ENCODE peak calls at places on chromosomes 2 and 18, in five cellular contexts. E is A549, D is bronchial epithelial cell, J is fibroblast of pulmonary artery, A is EL. W is an unnamed sample.

GRCh38 chr2:48933824-48934223 is 178.3 kb upstream of the LHCGR start:
- DNase-seq in D (no peak), J (no peak), A (no peak), E (no peak), W (no peak)

GRCh38 chr2:197804758-197805597 is 585 bp downstream of the PLCL1 start:
- DNase-seq in J (peak), E (no peak), D (no peak), A (peak), W (peak)

GRCh38 chr2:239824866-239825704 is 200.1 kb downstream of the NDUFA10 start:
- DNase-seq in J (no peak), A (no peak), D (no peak), E (no peak), W (no peak)

GRCh38 chr18:63162271-63163014 is 157.1 kb downstream of the BCL2 start:
- DNase-seq in E (no peak), J (peak), A (peak), D (peak), W (no peak)

GRCh38 chr2:157182834-157183396 is 74.6 kb upstream of the GALNT5 start:
- DNase-seq in A (peak), E (peak), D (peak), J (peak), W (peak)

GRCh38 chr18:74529811-74530583 is 4.3 kb upstream of the CNDP1 start:
- DNase-seq in E (no peak), J (no peak), A (no peak), D (no peak), W (no peak)

GRCh38 chr2:37633838-37634237 is 37.6 kb downstream of the CDC42EP3 start:
- DNase-seq in A (no peak), D (no peak), J (no peak), E (no peak), W (no peak)

GRCh38 chr2:231666171-231667095 is 41.9 kb upstream of the PTMA start:
- DNase-seq in E (peak), D (peak), J (peak), A (peak), W (peak)

GRCh38 chr2:150916997-150917396 is 344.7 kb downstream of the RBM43 start:
- DNase-seq in J (peak), D (peak), E (no peak), A (peak), W (peak)

GRCh38 chr2:46917628-46918027 is 2.0 kb upstream of the MCFD2 start:
- DNase-seq in J (no peak), E (no peak), D (no peak), A (no peak), W (no peak)

GRCh38 chr2:69576895-69577294 is 66.6 kb downstream of the AAK1 start:
- DNase-seq in D (no peak), A (no peak), J (no peak), E (no peak), W (no peak)

GRCh38 chr18:74182335-74182734 is 34.0 kb downstream of the TIMM21 start:
- DNase-seq in J (no peak), E (no peak), A (no peak), D (no peak), W (no peak)

GRCh38 chr2:161004379-161004778 is 155.8 kb upstream of the TANK start:
- DNase-seq in J (peak), A (peak), D (peak), E (peak), W (peak)

GRCh38 chr2:39127973-39128372 is 7.1 kb upstream of the SOS1 start:
- DNase-seq in E (no peak), D (peak), A (no peak), J (peak), W (no peak)

GRCh38 chr18:78770149-78771139 is 209.2 kb upstream of the SALL3 start:
- DNase-seq in A (no peak), D (no peak), E (no peak), J (no peak), W (no peak)

GRCh38 chr2:99700482-99701398 is 210.9 kb upstream of the REV1 start:
- DNase-seq in A (no peak), D (no peak), J (no peak), E (no peak), W (no peak)

GRCh38 chr2:174888136-174888535 is 117.0 kb downstream of the CHN1 start:
- DNase-seq in D (no peak), J (peak), A (no peak), E (no peak), W (peak)

GRCh38 chr2:157572725-157573124 is 55.9 kb downstream of the ACVR1C start:
- DNase-seq in D (peak), A (no peak), E (peak), J (no peak), W (no peak)

GRCh38 chr2:19021721-19022120 is 336.7 kb downstream of the OSR1 start:
- DNase-seq in A (peak), E (no peak), J (no peak), D (no peak), W (peak)

GRCh38 chr18:47595816-47596501 is 334.5 kb downstream of the SMAD2 start:
- DNase-seq in E (peak), J (no peak), A (peak), D (peak), W (no peak)

GRCh38 chr2:200455958-200456421 is 53.9 kb downstream of the KCTD18 start:
- DNase-seq in J (peak), A (no peak), D (no peak), E (no peak), W (no peak)

GRCh38 chr2:168136392-168136977 is 110.9 kb downstream of the STK39 start:
- DNase-seq in E (peak), A (peak), D (peak), J (peak), W (peak)

GRCh38 chr2:68251855-68252406 is 401 bp downstream of the PPP3R1 start:
- DNase-seq in E (no peak), D (no peak), A (peak), J (no peak), W (no peak)

GRCh38 chr2:159982842-159983785 is 79.3 kb downstream of the PLA2R1 start:
- DNase-seq in J (peak), E (no peak), A (no peak), D (peak), W (peak)

GRCh38 chr2:156430978-156431358 is 5.2 kb upstream of the GPD2 start:
- DNase-seq in A (peak), J (peak), E (peak), D (peak), W (peak)

GRCh38 chr2:68805025-68805424 is 66.2 kb downstream of the BMP10 start:
- DNase-seq in J (no peak), E (no peak), D (no peak), A (no peak), W (no peak)

GRCh38 chr2:232141591-232141990 is 180.1 kb downstream of the DIS3L2 start:
- DNase-seq in A (no peak), D (no peak), J (no peak), E (no peak), W (no peak)

GRCh38 chr2:45242161-45242741 is 233.0 kb upstream of the SIX2 start:
- DNase-seq in D (peak), A (peak), J (peak), E (no peak), W (peak)

GRCh38 chr2:12284487-12284886 is 432.2 kb upstream of the TRIB2 start:
- DNase-seq in D (peak), A (peak), J (peak), E (no peak), W (peak)

GRCh38 chr2:70133521-70134348 is 46.5 kb downstream of the PCBP1 start:
- DNase-seq in J (peak), A (no peak), E (no peak), D (no peak), W (peak)

GRCh38 chr2:55419236-55419513 is 481 bp downstream of the CCDC88A start:
- DNase-seq in J (peak), A (peak), E (peak), D (peak), W (peak)